ENCODE peak calls at places on chromosomes 4 and X, in four cellular contexts. Q, J, D and M are unnamed samples.
A peak's percentile ranks its signal among the peaks of the same experiment; 100 is the strongest.

GRCh38 chr4:10015140-10015753 is 6.0 kb downstream of the SLC2A9 start:
- DNase-seq in Q (peak; percentile 52), J (peak; percentile 78), D (no peak), M (peak; percentile 69)

GRCh38 chr4:168848112-168848511 is 161.9 kb downstream of the CBR4 start:
- DNase-seq in J (no peak), D (no peak), Q (peak; percentile 37), M (no peak)

GRCh38 chr4:76535603-76536380 is 100.8 kb downstream of the SHROOM3 start:
- DNase-seq in J (no peak), D (no peak), Q (no peak), M (no peak)

GRCh38 chr4:119682080-119682479 is 53.5 kb upstream of the PDE5A start:
- DNase-seq in J (no peak), Q (no peak), D (no peak), M (no peak)

GRCh38 chr4:2281575-2282343 is 19.9 kb upstream of the MXD4 start:
- DNase-seq in Q (no peak), D (no peak), J (peak; percentile 93), M (no peak)

GRCh38 chr4:85725727-85726170 is 250.8 kb downstream of the ARHGAP24 start:
- DNase-seq in D (no peak), J (no peak), Q (peak; percentile 30), M (no peak)

GRCh38 chr4:143558823-143559756 is 45.6 kb downstream of the SMARCA5 start:
- DNase-seq in J (peak; percentile 90), D (peak; percentile 19), Q (peak; percentile 85), M (peak; percentile 85)

GRCh38 chr4:66275381-66276060 is 605.2 kb upstream of the EPHA5 start:
- DNase-seq in D (no peak), J (no peak), Q (no peak), M (no peak)

GRCh38 chr4:6461301-6462165 is 10.9 kb downstream of the PPP2R2C start:
- DNase-seq in D (peak; percentile 2), J (no peak), Q (no peak), M (peak; percentile 46)

GRCh38 chr4:148271166-148271565 is 171.0 kb downstream of the NR3C2 start:
- DNase-seq in Q (peak; percentile 61), J (no peak), D (no peak), M (no peak)

GRCh38 chr4:119025916-119026661 is 109.5 kb upstream of the MYOZ2 start:
- DNase-seq in D (no peak), J (no peak), Q (no peak), M (no peak)

GRCh38 chr4:155559915-155560314 is 106.7 kb upstream of the GUCY1A1 start:
- DNase-seq in D (no peak), Q (no peak), J (no peak), M (no peak)

GRCh38 chr4:8391972-8392371 is 48.6 kb downstream of the ACOX3 start:
- DNase-seq in D (no peak), J (no peak), Q (peak; percentile 96), M (peak; percentile 60)

GRCh38 chr4:26131053-26131452 is 189.8 kb upstream of the RBPJ start:
- DNase-seq in D (no peak), J (no peak), Q (no peak), M (no peak)

GRCh38 chr4:122783301-122784215 is 43.1 kb upstream of the FGF2 start:
- DNase-seq in J (peak; percentile 52), Q (peak; percentile 86), D (no peak), M (no peak)

GRCh38 chrX:1519022-1519497 is 17.9 kb downstream of the P2RY8 start:
- DNase-seq in Q (no peak), J (no peak), D (no peak), M (no peak)

GRCh38 chr4:87179751-87180150 is 40.7 kb downstream of the KLHL8 start:
- DNase-seq in J (no peak), Q (no peak), D (no peak), M (no peak)